ENCODE peak calls at places on chromosomes 7 and 10, in ten cellular contexts. F is SJSA1; A is stimulated activated CD4-positive, alpha-beta T cell treated with anti-CD3 and anti-CD28 coated beads, Interleukin-4, amount 100 ng/mL, for 4 hours; T is lower lobe of right lung; H is midbrain; E is left kidney; M is HuH-7.5; G is GM23338; J is caudate nucleus; B is activated CD4-positive, alpha-beta T cell treated with anti-CD3 and anti-CD28 coated beads, Interleukin-2, amount 50 U/mL, for 24 hours. Z is an unnamed sample.

GRCh38 chr7:29319719-29320521 is 125.3 kb downstream of the CHN2 start:
- DNase-seq in F (no peak), J (peak), A (no peak), B (no peak), G (peak), T (no peak), M (no peak), E (peak), H (peak), Z (no peak)

GRCh38 chr10:3761916-3762708 is 22.9 kb downstream of the KLF6 start:
- DNase-seq in H (no peak), G (peak), T (no peak), M (no peak), F (peak), E (peak), A (no peak), J (no peak), B (no peak), Z (no peak)

GRCh38 chr10:121597504-121598241 is 571 bp downstream of the FGFR2 start:
- DNase-seq in T (no peak), J (peak), F (no peak), H (peak), M (no peak), B (no peak), E (peak), G (peak), A (no peak), Z (no peak)

GRCh38 chr7:131674131-131674530 is 117.7 kb upstream of the PODXL start:
- DNase-seq in M (no peak), F (no peak), E (no peak), J (no peak), A (no peak), G (no peak), T (no peak), H (no peak), B (no peak), Z (no peak)

GRCh38 chr7:101519324-101520017 is 109.6 kb downstream of the MYL10 start:
- DNase-seq in H (no peak), E (peak), F (no peak), M (no peak), G (no peak), T (no peak), B (no peak), A (no peak), J (no peak), Z (no peak)

GRCh38 chr7:156223935-156224334 is 411.7 kb upstream of the SHH start:
- DNase-seq in F (peak), B (no peak), E (no peak), G (no peak), J (no peak), A (no peak), T (no peak), M (no peak), H (no peak), Z (no peak)

GRCh38 chr7:92685146-92686042 is 95.2 kb upstream of the FAM133B start:
- DNase-seq in H (no peak), T (no peak), M (no peak), A (peak), E (no peak), B (peak), G (peak), F (no peak), J (no peak), Z (no peak)

GRCh38 chr10:37582237-37582636 is 275.2 kb downstream of the ZNF248 start:
- DNase-seq in F (no peak), T (no peak), J (no peak), A (no peak), H (no peak), E (no peak), M (no peak), G (no peak), B (no peak), Z (no peak)

GRCh38 chr7:73822319-73823173 is 8.2 kb upstream of the CLDN4 start:
- DNase-seq in J (no peak), A (no peak), B (no peak), F (peak), T (no peak), G (no peak), E (peak), M (peak), H (no peak), Z (no peak)